ENCODE peak calls at places on chromosome 19, in six cellular contexts. L, X, O, M, U and V are unnamed samples.

GRCh38 chr19:33675501-33676124 is 53.9 kb downstream of the CHST8 start:
- DNase-seq in L (no peak), X (no peak), O (no peak), M (no peak), U (no peak), V (no peak)

GRCh38 chr19:50020481-50020880 is 4.7 kb downstream of the VRK3 start:
- DNase-seq in L (no peak), X (no peak), O (no peak), M (no peak), U (no peak), V (no peak)

GRCh38 chr19:54439174-54439851 is 9.7 kb upstream of the LENG8 start:
- DNase-seq in L (no peak), X (no peak), O (no peak), M (no peak), U (no peak), V (no peak)

GRCh38 chr19:31943305-31943704 is 402.1 kb upstream of the ZNF507 start:
- DNase-seq in L (no peak), X (no peak), O (no peak), M (no peak), U (no peak), V (no peak)

GRCh38 chr19:51524661-51525264 is 6.7 kb downstream of the SIGLEC6 start:
- DNase-seq in L (no peak), X (no peak), O (no peak), M (no peak), U (no peak), V (no peak)

GRCh38 chr19:50794778-50795664 is 4.8 kb downstream of the ACP4 start:
- DNase-seq in L (no peak), X (no peak), O (no peak), M (no peak), U (no peak), V (no peak)

GRCh38 chr19:39007096-39007495 is 25.3 kb downstream of the FBXO27 start:
- DNase-seq in L (no peak), X (no peak), O (no peak), M (no peak), U (no peak), V (no peak)

GRCh38 chr19:29810504-29810871 is 1.3 kb upstream of the CCNE1 start:
- DNase-seq in L (no peak), X (no peak), O (no peak), M (no peak), U (no peak), V (no peak)

GRCh38 chr19:43353606-43354304 is at the start of gene CD177:
- DNase-seq in L (no peak), X (no peak), O (no peak), M (no peak), U (no peak), V (no peak)

GRCh38 chr19:49949735-49950589 is 11.0 kb downstream of the SIGLEC11 start:
- DNase-seq in L (no peak), X (no peak), O (no peak), M (no peak), U (no peak), V (no peak)

GRCh38 chr19:12126707-12127106 is 13.4 kb downstream of the ZNF20 start:
- DNase-seq in L (peak; percentile 30), X (no peak), O (no peak), M (peak; percentile 22), U (no peak), V (no peak)

GRCh38 chr19:4140237-4140711 is 13.2 kb upstream of the CREB3L3 start:
- DNase-seq in L (peak; percentile 82), X (no peak), O (no peak), M (peak; percentile 84), U (no peak), V (peak; percentile 49)

GRCh38 chr19:10551698-10552301 is 8.1 kb downstream of the ATG4D start:
- DNase-seq in L (no peak), X (no peak), O (no peak), M (peak; percentile 72), U (no peak), V (no peak)

GRCh38 chr19:4028334-4029246 is 21.1 kb downstream of the PIAS4 start:
- DNase-seq in L (no peak), X (no peak), O (no peak), M (no peak), U (no peak), V (no peak)

GRCh38 chr19:35031072-35031881 is 1.0 kb downstream of the SCN1B start:
- DNase-seq in L (no peak), X (no peak), O (no peak), M (no peak), U (no peak), V (peak; percentile 79)

GRCh38 chr19:5290336-5291262 is 50.0 kb downstream of the PTPRS start:
- DNase-seq in L (no peak), X (no peak), O (no peak), M (no peak), U (no peak), V (no peak)

GRCh38 chr19:1163934-1164683 is 10.0 kb downstream of the SBNO2 start:
- DNase-seq in L (no peak), X (no peak), O (no peak), M (no peak), U (no peak), V (peak; percentile 39)

GRCh38 chr19:12946092-12946845 is 607 bp downstream of the RAD23A start:
- DNase-seq in L (peak; percentile 51), X (peak; percentile 24), O (peak; percentile 65), M (peak; percentile 84), U (peak; percentile 48), V (no peak)

GRCh38 chr19:10290876-10291553 is 1.3 kb downstream of the ICAM5 start:
- DNase-seq in L (peak; percentile 55), X (no peak), O (peak; percentile 83), M (peak; percentile 89), U (no peak), V (peak; percentile 82)

GRCh38 chr19:2053601-2054389 is 2.8 kb upstream of the MKNK2 start:
- DNase-seq in L (no peak), X (no peak), O (no peak), M (no peak), U (no peak), V (no peak)

GRCh38 chr19:5961969-5962945 is 15.7 kb downstream of the RANBP3 start:
- DNase-seq in L (peak; percentile 29), X (no peak), O (peak; percentile 76), M (peak; percentile 95), U (peak; percentile 39), V (peak; percentile 50)

GRCh38 chr19:53945441-53945840 is 17.3 kb upstream of the CACNG8 start:
- DNase-seq in L (no peak), X (no peak), O (no peak), M (no peak), U (no peak), V (no peak)

GRCh38 chr19:2728783-2729387 is 7.7 kb upstream of the DIRAS1 start:
- DNase-seq in L (no peak), X (no peak), O (no peak), M (no peak), U (no peak), V (no peak)

GRCh38 chr19:44723299-44723951 is 24.5 kb downstream of the CEACAM16 start:
- DNase-seq in L (no peak), X (no peak), O (no peak), M (no peak), U (no peak), V (no peak)

GRCh38 chr19:53849237-53849676 is 18.4 kb upstream of the MYADM start:
- DNase-seq in L (no peak), X (no peak), O (no peak), M (no peak), U (no peak), V (no peak)

GRCh38 chr19:771332-771785 is 20.4 kb downstream of the MISP start:
- DNase-seq in L (peak; percentile 53), X (no peak), O (no peak), M (no peak), U (no peak), V (peak; percentile 77)

GRCh38 chr19:48962029-48962848 is 2.9 kb upstream of the FTL start:
- DNase-seq in L (peak; percentile 75), X (no peak), O (peak; percentile 79), M (peak; percentile 79), U (no peak), V (no peak)

GRCh38 chr19:18700501-18701249 is 17.2 kb downstream of the CRTC1 start:
- DNase-seq in L (peak; percentile 91), X (peak; percentile 34), O (peak; percentile 81), M (no peak), U (peak; percentile 46), V (peak; percentile 85)

GRCh38 chr19:12665281-12665573 is 1.3 kb downstream of the MAN2B1 start:
- DNase-seq in L (peak; percentile 84), X (no peak), O (peak; percentile 76), M (no peak), U (peak; percentile 48), V (no peak)

GRCh38 chr19:50046649-50047503 is 21.1 kb downstream of the ZNF473 start:
- DNase-seq in L (peak; percentile 36), X (no peak), O (peak; percentile 62), M (no peak), U (peak; percentile 30), V (no peak)

GRCh38 chr19:38204096-38204495 is 19.9 kb downstream of the DPF1 start:
- DNase-seq in L (no peak), X (no peak), O (no peak), M (no peak), U (no peak), V (no peak)

GRCh38 chr19:39428309-39429112 is 7.2 kb downstream of the RPS16 start:
- DNase-seq in L (no peak), X (no peak), O (no peak), M (peak; percentile 62), U (no peak), V (peak; percentile 58)

GRCh38 chr19:36136975-36137686 is 2.7 kb upstream of the CAPNS1 start:
- DNase-seq in L (no peak), X (no peak), O (peak; percentile 86), M (no peak), U (no peak), V (peak; percentile 82)

GRCh38 chr19:53780506-53780905 is 43.6 kb downstream of the NLRP12 start:
- DNase-seq in L (no peak), X (no peak), O (no peak), M (no peak), U (no peak), V (no peak)

GRCh38 chr19:17117250-17117789 is 41.7 kb downstream of the MYO9B start:
- DNase-seq in L (no peak), X (no peak), O (no peak), M (no peak), U (no peak), V (no peak)

GRCh38 chr19:55690109-55690768 is 15.2 kb downstream of the EPN1 start:
- DNase-seq in L (no peak), X (no peak), O (no peak), M (no peak), U (no peak), V (no peak)

GRCh38 chr19:43362745-43363144 is 9.3 kb downstream of the CD177 start:
- DNase-seq in L (no peak), X (no peak), O (no peak), M (no peak), U (no peak), V (no peak)

GRCh38 chr19:17424743-17425365 is 5.0 kb downstream of the MVB12A start:
- DNase-seq in L (peak; percentile 51), X (no peak), O (no peak), M (no peak), U (no peak), V (peak; percentile 78)